ENCODE peak calls at places on chromosomes 6 and 20, in ten cellular contexts. B is tibial nerve, S is endothelial cell of umbilical vein, M is sigmoid colon, F is uterus, Y is stomach, O is body of pancreas, Q is transverse colon, U is Peyer's patch, L is gastrocnemius medialis. X is an unnamed sample.

GRCh38 chr20:62155428-62156253 is 12.1 kb downstream of the SS18L1 start:
- DNase-seq in B (no peak), S (no peak), M (no peak), F (no peak), Y (no peak), O (no peak), Q (no peak), U (no peak), L (no peak), X (no peak)

GRCh38 chr20:48791666-48792071 is 36.1 kb downstream of the PREX1 start:
- DNase-seq in B (no peak), S (peak), M (no peak), F (no peak), Y (no peak), O (peak), Q (no peak), U (peak), L (no peak), X (no peak)

GRCh38 chr6:168634928-168635327 is 193.9 kb downstream of the SMOC2 start:
- DNase-seq in B (no peak), S (no peak), M (peak), F (no peak), Y (no peak), O (no peak), Q (no peak), U (no peak), L (no peak), X (no peak)

GRCh38 chr6:157813757-157814455 is 9.1 kb upstream of the SNX9 start:
- DNase-seq in B (no peak), S (peak), M (no peak), F (no peak), Y (no peak), O (no peak), Q (no peak), U (no peak), L (no peak), X (no peak)

GRCh38 chr6:50087231-50087954 is 37.7 kb upstream of the DEFB112 start:
- DNase-seq in B (no peak), S (no peak), M (no peak), F (no peak), Y (no peak), O (no peak), Q (no peak), U (no peak), L (no peak), X (no peak)

GRCh38 chr6:57222684-57223077 is 574 bp upstream of the RAB23 start:
- DNase-seq in B (no peak), S (no peak), M (no peak), F (no peak), Y (no peak), O (no peak), Q (no peak), U (no peak), L (no peak), X (no peak)

GRCh38 chr6:10505529-10505928 is 15.6 kb upstream of the GCNT2 start:
- DNase-seq in B (no peak), S (no peak), M (no peak), F (no peak), Y (no peak), O (no peak), Q (no peak), U (no peak), L (no peak), X (no peak)

GRCh38 chr20:51272392-51272791 is 249.5 kb upstream of the KCNG1 start:
- DNase-seq in B (no peak), S (no peak), M (no peak), F (no peak), Y (no peak), O (no peak), Q (no peak), U (no peak), L (no peak), X (no peak)

GRCh38 chr6:122998403-122998965 is 2.4 kb downstream of the CLVS2 start:
- DNase-seq in B (no peak), S (no peak), M (no peak), F (no peak), Y (no peak), O (no peak), Q (no peak), U (no peak), L (no peak), X (no peak)

GRCh38 chr6:39228992-39229767 is at the start of gene KCNK5:
- DNase-seq in B (peak), S (peak), M (peak), F (peak), Y (peak), O (peak), Q (peak), U (peak), L (peak), X (peak)

GRCh38 chr6:106452628-106453027 is 92.1 kb downstream of the CRYBG1 start:
- DNase-seq in B (no peak), S (no peak), M (no peak), F (no peak), Y (no peak), O (no peak), Q (no peak), U (no peak), L (no peak), X (no peak)

GRCh38 chr20:54691335-54691734 is 215.9 kb downstream of the DOK5 start:
- DNase-seq in B (no peak), S (no peak), M (no peak), F (no peak), Y (no peak), O (no peak), Q (no peak), U (no peak), L (no peak), X (no peak)

GRCh38 chr6:135063926-135064325 is 9.3 kb upstream of the HBS1L start:
- DNase-seq in B (no peak), S (no peak), M (no peak), F (no peak), Y (no peak), O (no peak), Q (no peak), U (no peak), L (no peak), X (no peak)

GRCh38 chr6:140993515-140993914 is 1139.2 kb upstream of the GJE1 start:
- DNase-seq in B (no peak), S (no peak), M (no peak), F (no peak), Y (no peak), O (no peak), Q (no peak), U (no peak), L (no peak), X (no peak)

GRCh38 chr20:1185316-1185741 is 548 bp upstream of the TMEM74B start:
- DNase-seq in B (no peak), S (no peak), M (no peak), F (no peak), Y (no peak), O (no peak), Q (no peak), U (peak), L (no peak), X (no peak)

GRCh38 chr6:2714359-2714895 is 36.3 kb downstream of the MYLK4 start:
- DNase-seq in B (no peak), S (peak), M (no peak), F (no peak), Y (no peak), O (no peak), Q (no peak), U (no peak), L (no peak), X (no peak)

GRCh38 chr6:36759177-36759757 is 61.6 kb downstream of the RAB44 start:
- DNase-seq in B (peak), S (peak), M (peak), F (peak), Y (peak), O (peak), Q (peak), U (peak), L (peak), X (peak)

GRCh38 chr6:4225207-4225872 is 90.0 kb upstream of the ECI2 start:
- DNase-seq in B (no peak), S (no peak), M (no peak), F (no peak), Y (no peak), O (no peak), Q (no peak), U (no peak), L (no peak), X (peak)

GRCh38 chr6:160069050-160069454 is 52.6 kb upstream of the SLC22A1 start:
- DNase-seq in B (no peak), S (no peak), M (peak), F (no peak), Y (no peak), O (no peak), Q (peak), U (no peak), L (no peak), X (no peak)

GRCh38 chr6:82363368-82364086 is at the start of gene TPBG:
- DNase-seq in B (peak), S (peak), M (peak), F (peak), Y (peak), O (peak), Q (peak), U (peak), L (no peak), X (peak)

GRCh38 chr6:131197716-131198115 is 62.4 kb downstream of the AKAP7 start:
- DNase-seq in B (no peak), S (no peak), M (no peak), F (no peak), Y (no peak), O (no peak), Q (no peak), U (no peak), L (no peak), X (no peak)

GRCh38 chr20:55097621-55098020 is 622.2 kb downstream of the DOK5 start:
- DNase-seq in B (no peak), S (no peak), M (no peak), F (no peak), Y (no peak), O (no peak), Q (no peak), U (no peak), L (no peak), X (no peak)

GRCh38 chr6:13681305-13682061 is 30.2 kb downstream of the RANBP9 start:
- DNase-seq in B (no peak), S (no peak), M (no peak), F (no peak), Y (no peak), O (no peak), Q (no peak), U (no peak), L (no peak), X (no peak)

GRCh38 chr20:52279667-52280180 is 88.1 kb upstream of the ZFP64 start:
- DNase-seq in B (no peak), S (no peak), M (no peak), F (no peak), Y (no peak), O (no peak), Q (no peak), U (no peak), L (no peak), X (no peak)
- TF ChIP-seq CTCF in B (no peak), S (no peak), M (no peak), F (no peak), Y (no peak), O (no peak), Q (no peak), U (no peak), L (no peak), X (no peak)

GRCh38 chr6:33029297-33030184 is 20.1 kb upstream of the HLA-DOA start:
- DNase-seq in B (peak), S (no peak), M (no peak), F (no peak), Y (peak), O (no peak), Q (peak), U (no peak), L (no peak), X (peak)
- TF ChIP-seq POLR2A in B (peak), S (no peak), M (no peak), F (peak), Y (no peak), O (peak), Q (peak), U (peak), L (no peak), X (no peak)

DNA sequence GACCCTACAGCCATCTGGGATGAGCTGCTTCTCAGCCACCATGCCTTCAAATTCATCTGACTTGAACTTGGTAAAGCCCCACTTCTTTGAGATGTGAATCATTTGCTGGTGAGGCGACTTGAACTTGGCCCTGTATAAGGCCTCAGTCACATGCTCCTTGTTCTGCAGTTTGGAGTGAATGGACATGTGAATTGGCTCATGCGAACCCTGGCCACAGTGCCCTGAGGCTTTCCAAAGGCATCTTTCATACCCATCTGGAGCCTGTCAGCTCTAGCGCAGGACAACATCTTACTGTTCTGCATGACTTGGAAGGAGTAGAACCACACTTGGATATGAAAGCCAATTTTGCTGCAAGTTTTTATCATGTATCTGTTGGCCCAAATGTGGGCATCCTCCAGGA is 244.0 kb upstream of the FAM83B start:
- DNase-seq in B (no peak), S (no peak), M (no peak), F (no peak), Y (no peak), O (no peak), Q (no peak), U (no peak), L (no peak), X (no peak)
- TF ChIP-seq CTCF in B (no peak), S (no peak), M (no peak), F (no peak), Y (no peak), O (no peak), Q (no peak), U (no peak), L (no peak), X (no peak)

DNA sequence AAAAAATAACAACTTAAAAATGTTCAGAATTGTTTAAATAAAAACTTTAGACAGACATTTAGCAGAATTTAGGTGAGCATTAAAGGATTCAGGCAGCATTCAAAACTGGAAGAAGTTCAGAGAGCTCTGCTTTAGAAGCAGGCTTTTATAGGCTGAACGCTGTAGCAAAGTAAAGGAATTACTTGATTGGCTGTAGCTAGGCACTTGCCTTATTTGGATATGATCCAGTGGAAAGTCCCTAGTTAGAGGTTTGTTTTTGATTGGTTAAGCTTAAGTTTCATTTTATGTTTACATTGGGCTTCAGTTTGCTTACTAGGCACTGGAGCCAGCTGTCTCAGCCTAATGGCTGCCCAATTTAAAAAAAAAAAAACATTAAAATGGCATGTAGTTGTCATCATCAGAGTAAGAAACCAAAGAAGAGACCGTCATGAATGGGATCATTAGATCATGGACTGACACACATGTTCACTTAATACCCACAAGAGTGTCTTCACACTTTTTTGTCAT is 65.1 kb downstream of the CBFA2T2 start:
- DNase-seq in B (no peak), S (peak), M (no peak), F (no peak), Y (no peak), O (peak), Q (no peak), U (no peak), L (no peak), X (no peak)
- TF ChIP-seq POLR2A in B (no peak), S (no peak), M (no peak), F (no peak), Y (no peak), O (peak), Q (peak), U (no peak), L (no peak), X (no peak)

DNA sequence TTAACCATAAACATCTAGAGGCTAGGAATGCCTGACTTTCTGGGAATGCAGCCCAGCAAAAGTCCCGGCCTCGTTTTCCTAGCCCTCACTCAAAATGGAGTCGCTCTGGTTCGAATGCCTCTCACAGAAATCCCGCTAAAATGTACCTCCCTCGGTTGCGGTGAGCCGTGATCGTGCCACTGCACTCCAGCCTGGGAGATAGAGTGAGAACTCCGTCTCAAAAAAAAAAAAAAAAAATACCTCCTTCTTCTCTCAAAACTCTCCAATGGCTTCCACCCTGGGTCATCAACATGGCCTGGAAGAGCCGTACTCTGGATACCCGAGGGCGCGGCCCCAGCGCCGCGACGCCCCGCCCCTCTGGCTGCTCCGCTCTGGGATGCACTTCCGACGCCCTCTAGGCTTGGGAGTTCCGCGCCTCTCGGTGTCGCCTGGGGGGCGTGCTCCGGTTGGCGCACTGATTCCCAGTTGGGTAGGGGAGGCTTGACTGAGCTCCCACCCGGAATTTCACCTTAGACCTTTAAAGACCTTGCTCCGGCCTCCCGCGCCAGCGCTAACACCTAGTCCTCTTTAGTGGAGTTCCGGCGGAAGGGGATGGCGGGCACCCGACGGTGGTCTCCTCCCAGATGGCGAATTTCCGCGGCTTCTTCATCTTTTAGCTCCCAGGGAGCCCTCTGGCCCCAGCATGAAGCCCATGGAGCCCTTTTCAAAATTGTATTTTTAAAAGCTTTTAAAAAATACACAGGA is 12.3 kb downstream of the HMGN4 start:
- DNase-seq in B (no peak), S (peak), M (peak), F (peak), Y (peak), O (peak), Q (peak), U (peak), L (no peak), X (peak)
- TF ChIP-seq CTCF in B (no peak), S (no peak), M (no peak), F (peak), Y (no peak), O (no peak), Q (no peak), U (peak), L (no peak), X (no peak)